ENCODE peak calls at places on chromosomes 11 and 22, in six cellular contexts. P is spleen, E is body of pancreas, R is breast epithelium, J is K562, D is vagina. B is an unnamed sample.

GRCh38 chr22:47452184-47452583 is 689.7 kb downstream of the TBC1D22A start:
- DNase-seq in E (no peak), J (peak; percentile 66), D (no peak), P (no peak), R (no peak), B (no peak)

GRCh38 chr11:128492461-128492860 is 94.9 kb downstream of the ETS1 start:
- DNase-seq in E (no peak), R (no peak), D (no peak), P (no peak), J (no peak), B (no peak)

GRCh38 chr22:37896939-37897338 is 9.2 kb upstream of the MICALL1 start:
- DNase-seq in P (no peak), J (no peak), R (no peak), D (no peak), E (no peak), B (no peak)

GRCh38 chr11:24312464-24313238 is 184.2 kb upstream of the LUZP2 start:
- DNase-seq in E (no peak), D (no peak), J (no peak), R (no peak), P (no peak), B (no peak)

GRCh38 chr11:100756556-100756955 is 69.5 kb downstream of the ARHGAP42 start:
- DNase-seq in E (no peak), J (no peak), P (no peak), R (no peak), D (no peak), B (no peak)

GRCh38 chr11:108965602-108966001 is 300.7 kb downstream of the DDX10 start:
- DNase-seq in E (no peak), J (no peak), P (no peak), R (no peak), D (no peak), B (no peak)

GRCh38 chr11:73249858-73250773 is 22.0 kb upstream of the P2RY6 start:
- DNase-seq in P (peak; percentile 17), R (no peak), J (no peak), E (no peak), D (no peak), B (peak; percentile 15)

GRCh38 chr11:10450451-10451398 is 4.3 kb upstream of the AMPD3 start:
- DNase-seq in P (peak; percentile 92), R (peak; percentile 33), J (no peak), D (no peak), E (peak; percentile 77), B (no peak)

GRCh38 chr11:112448806-112449205 is 188.1 kb upstream of the PLET1 start:
- DNase-seq in J (no peak), D (no peak), P (no peak), E (no peak), R (no peak), B (no peak)

GRCh38 chr11:45410391-45411215 is 124.5 kb upstream of the SYT13 start:
- DNase-seq in D (no peak), E (no peak), P (no peak), J (no peak), R (no peak), B (no peak)

GRCh38 chr22:36332623-36333331 is 55.0 kb downstream of the MYH9 start:
- DNase-seq in P (peak; percentile 77), E (peak; percentile 48), J (no peak), R (peak; percentile 90), D (no peak), B (no peak)

GRCh38 chr11:118074785-118075184 is 2.1 kb upstream of the TMPRSS4 start:
- DNase-seq in E (no peak), D (no peak), P (no peak), J (no peak), R (peak; percentile 53), B (no peak)

GRCh38 chr22:41687901-41688364 is 734 bp downstream of the SNU13 start:
- DNase-seq in E (no peak), R (no peak), J (peak; percentile 44), P (peak; percentile 83), D (no peak), B (no peak)

GRCh38 chr11:23364076-23364475 is 503.8 kb upstream of the CCDC179 start:
- DNase-seq in R (no peak), J (no peak), E (no peak), P (no peak), D (no peak), B (no peak)

GRCh38 chr11:14288189-14288935 is 70.6 kb downstream of the RRAS2 start:
- DNase-seq in R (no peak), D (no peak), J (no peak), E (no peak), P (no peak), B (no peak)

GRCh38 chr22:49091451-49091850 is 736.2 kb downstream of the BRD1 start:
- DNase-seq in E (no peak), J (no peak), R (no peak), D (no peak), P (peak; percentile 45), B (no peak)

GRCh38 chr22:39097098-39098020 is at the start of gene APOBEC3H:
- DNase-seq in P (no peak), J (peak; percentile 25), R (peak; percentile 59), D (no peak), E (no peak), B (no peak)

GRCh38 chr22:33513388-33514336 is 406.6 kb downstream of the LARGE1 start:
- DNase-seq in R (no peak), E (no peak), D (no peak), P (no peak), J (no peak), B (no peak)

GRCh38 chr22:46309526-46310085 is 12.9 kb downstream of the GTSE1 start:
- DNase-seq in P (peak; percentile 56), J (no peak), R (no peak), D (no peak), E (no peak), B (no peak)

GRCh38 chr11:70031631-70032469 is 46.3 kb upstream of the ANO1 start:
- DNase-seq in R (no peak), J (no peak), P (peak; percentile 48), E (no peak), D (peak; percentile 74), B (no peak)

GRCh38 chr11:102469196-102469821 is 16.7 kb upstream of the TMEM123 start:
- DNase-seq in D (no peak), J (no peak), R (peak; percentile 37), E (no peak), P (no peak), B (no peak)

DNA sequence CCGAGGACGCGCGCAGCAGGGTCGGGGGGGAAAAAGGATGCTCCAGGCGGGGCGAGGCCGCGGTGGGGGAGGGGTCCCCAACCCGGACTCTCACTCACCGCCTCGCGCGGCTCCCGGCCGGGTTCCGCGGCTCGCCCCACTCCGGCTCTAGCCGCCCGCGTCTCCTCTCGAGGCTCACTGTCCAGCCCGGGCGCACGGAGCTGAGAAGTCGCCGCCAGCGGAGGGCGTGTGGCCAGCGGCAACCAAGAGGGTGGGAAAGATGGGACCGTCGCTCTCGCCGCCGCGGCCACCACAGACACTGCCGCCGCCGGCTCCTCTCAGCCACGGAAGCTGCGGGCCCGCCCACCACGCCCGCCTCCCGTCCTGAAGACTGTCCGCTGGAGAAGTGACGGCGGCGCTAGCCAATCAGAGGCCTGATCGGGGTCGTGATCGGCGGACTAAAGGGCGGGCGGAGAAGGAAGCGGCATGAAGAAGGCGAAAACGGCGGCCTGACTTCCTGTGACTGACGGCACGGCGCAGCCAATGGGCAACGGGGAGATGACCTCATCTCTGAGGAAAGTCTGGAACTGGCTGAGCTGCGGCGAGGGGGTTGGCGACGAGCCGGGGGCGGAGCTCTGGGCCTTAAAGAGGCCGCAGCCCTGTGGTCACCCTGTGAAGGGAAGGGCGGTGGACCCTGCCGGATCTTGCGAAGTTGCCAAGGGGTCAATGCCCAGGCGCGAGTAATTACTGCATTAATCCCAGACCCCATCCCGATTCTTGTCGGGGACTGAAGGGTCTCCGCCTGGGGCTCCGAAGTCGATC is at the start of gene MRTFA:
- DNase-seq in P (peak; percentile 100), R (peak; percentile 100), E (peak; percentile 100), D (peak; percentile 99), J (peak; percentile 91), B (peak; percentile 100)
- TF ChIP-seq POLR2A in P (peak; percentile 60), R (peak; percentile 94), E (peak; percentile 99), D (peak; percentile 56), J (peak; percentile 84), B (peak; percentile 99)

GRCh38 chr11:65013692-65014145 is 241 bp upstream of the ARL2 start:
- DNase-seq in P (peak; percentile 96), D (no peak), J (peak; percentile 87), E (peak; percentile 85), R (peak; percentile 80), B (peak; percentile 79)
- TF ChIP-seq POLR2A in P (peak; percentile 46), D (no peak), J (peak; percentile 67), E (peak; percentile 35), R (peak; percentile 20), B (peak; percentile 43)

DNA sequence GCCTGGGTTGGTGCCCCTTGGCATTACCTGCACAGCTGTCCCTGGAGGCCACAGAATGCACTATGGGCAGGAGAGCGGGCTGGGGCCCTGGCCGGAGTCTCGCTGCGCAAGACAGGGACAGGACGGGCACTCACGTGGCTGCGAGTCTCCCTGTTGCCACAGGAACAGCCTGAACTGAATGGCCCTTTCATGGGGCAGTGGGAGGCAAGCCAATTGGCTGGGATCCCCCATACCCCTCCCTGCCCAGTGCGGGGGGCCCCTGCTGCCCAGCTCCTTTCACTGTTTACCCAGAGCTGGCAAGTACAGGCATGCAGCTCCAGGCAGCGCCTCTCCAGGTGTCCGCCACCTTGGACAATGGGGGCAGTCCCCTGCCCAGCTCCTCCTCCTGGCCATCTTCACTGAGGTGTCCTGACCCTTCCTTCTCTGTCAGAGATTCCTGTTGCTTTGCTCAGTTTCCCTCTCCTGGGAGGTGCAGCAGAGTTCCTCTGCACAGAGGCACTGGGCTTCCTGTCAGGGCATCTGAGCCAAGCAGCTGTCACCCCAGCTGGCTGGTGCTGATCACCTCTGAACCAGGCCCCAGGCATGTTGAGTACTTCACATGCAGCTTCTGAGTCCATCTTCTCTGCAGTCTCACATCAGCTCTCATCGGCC is 5.2 kb downstream of the USP2 start:
- DNase-seq in E (peak; percentile 72), P (no peak), R (peak; percentile 93), D (peak; percentile 95), J (no peak), B (peak; percentile 72)
- TF ChIP-seq POLR2A in E (no peak), P (no peak), R (no peak), D (no peak), J (no peak), B (no peak)

DNA sequence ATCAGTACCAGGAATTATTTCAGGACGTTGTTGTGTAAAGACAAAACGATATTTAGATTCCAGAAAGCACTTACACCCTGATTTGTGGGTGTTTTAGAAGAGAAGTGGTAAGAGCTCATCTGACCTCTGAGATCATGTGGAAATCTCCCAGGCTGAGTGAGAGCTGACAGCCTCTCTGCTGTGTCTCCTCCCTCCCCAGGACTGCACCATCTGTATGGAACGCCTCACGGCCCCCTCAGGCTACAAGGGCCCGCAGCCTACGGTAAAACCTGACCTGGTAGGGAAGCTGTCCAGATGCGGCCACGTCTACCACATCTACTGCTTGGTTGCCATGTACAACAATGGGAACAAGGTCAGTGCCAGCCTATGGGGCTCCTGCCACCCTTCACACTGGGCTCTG is 20.0 kb downstream of the DTX4 start:
- DNase-seq in P (no peak), E (no peak), J (no peak), D (no peak), R (no peak), B (no peak)
- TF ChIP-seq POLR2A in P (no peak), E (no peak), J (no peak), D (no peak), R (no peak), B (no peak)